ENCODE peak calls at places on chromosome 12, in six cellular contexts. G is uterus, L is fibroblast of mammary gland, J is left ventricle myocardium inferior, H is GM20000, T is foreskin fibroblast. N is an unnamed sample.

GRCh38 chr12:49345048-49345839 is 1.4 kb upstream of the DNAJC22 start:
- DNase-seq in G (no peak), L (no peak), J (no peak), H (peak; percentile 81), T (no peak), N (peak; percentile 72)

GRCh38 chr12:15152456-15152855 is 68.8 kb downstream of the RERG start:
- DNase-seq in G (no peak), L (peak; percentile 41), J (no peak), H (no peak), T (peak; percentile 49), N (no peak)

GRCh38 chr12:118714051-118714460 is 267.3 kb upstream of the SRRM4 start:
- DNase-seq in G (no peak), L (no peak), J (no peak), H (peak; percentile 60), T (no peak), N (peak; percentile 51)

GRCh38 chr12:93502802-93503623 is 35.7 kb downstream of the MRPL42 start:
- DNase-seq in G (peak; percentile 36), L (peak; percentile 55), J (no peak), H (peak; percentile 18), T (peak; percentile 66), N (no peak)

GRCh38 chr12:38921025-38921677 is 15.8 kb upstream of the CPNE8 start:
- DNase-seq in G (no peak), L (peak; percentile 72), J (peak; percentile 22), H (peak; percentile 42), T (peak; percentile 8), N (peak; percentile 23)

GRCh38 chr12:45379261-45379660 is 163.4 kb downstream of the ANO6 start:
- DNase-seq in G (no peak), L (peak; percentile 60), J (no peak), H (no peak), T (peak; percentile 61), N (no peak)

GRCh38 chr12:111409403-111410228 is 3.9 kb downstream of the SH2B3 start:
- DNase-seq in G (peak; percentile 47), L (peak; percentile 79), J (peak; percentile 78), H (no peak), T (peak; percentile 91), N (no peak)

GRCh38 chr12:51424094-51424661 is 453 bp upstream of the SLC4A8 start:
- DNase-seq in G (no peak), L (peak; percentile 4), J (no peak), H (no peak), T (peak; percentile 28), N (no peak)

GRCh38 chr12:107642240-107642639 is 43.4 kb upstream of the PWP1 start:
- DNase-seq in G (no peak), L (no peak), J (no peak), H (no peak), T (no peak), N (no peak)

GRCh38 chr12:59595097-59595496 is 732 bp upstream of the SLC16A7 start:
- DNase-seq in G (no peak), L (no peak), J (no peak), H (peak; percentile 6), T (no peak), N (no peak)

GRCh38 chr12:96520767-96521166 is 31.4 kb downstream of the CFAP54 start:
- DNase-seq in G (no peak), L (no peak), J (no peak), H (no peak), T (peak; percentile 23), N (no peak)

GRCh38 chr12:27177716-27178115 is 66.4 kb upstream of the STK38L start:
- DNase-seq in G (no peak), L (peak; percentile 85), J (no peak), H (no peak), T (peak; percentile 75), N (no peak)

DNA sequence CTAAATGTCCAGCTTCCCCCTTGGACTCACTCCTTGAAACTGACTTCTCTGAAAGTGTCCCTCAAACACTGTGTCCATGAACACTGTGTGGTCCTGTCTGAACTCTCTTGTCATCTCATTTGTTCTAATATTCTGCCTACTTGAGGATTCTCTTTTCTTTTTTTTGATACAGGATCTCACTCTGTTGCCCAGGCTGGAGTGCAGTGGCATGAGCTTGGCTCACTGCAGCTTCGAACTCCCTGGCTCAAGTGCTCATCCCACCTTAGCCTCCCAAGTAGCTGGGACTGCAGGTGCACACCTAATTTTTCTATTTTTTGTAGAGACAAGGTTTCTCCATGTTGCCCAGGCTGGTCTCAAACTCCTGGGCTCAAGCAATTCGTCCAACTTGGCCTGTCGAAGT is 4.9 kb upstream of the HEBP1 start:
- DNase-seq in G (no peak), L (no peak), J (no peak), H (no peak), T (no peak), N (no peak)
- TF ChIP-seq CTCF in G (no peak), L (no peak), J (no peak), H (no peak), T (no peak), N (no peak)

DNA sequence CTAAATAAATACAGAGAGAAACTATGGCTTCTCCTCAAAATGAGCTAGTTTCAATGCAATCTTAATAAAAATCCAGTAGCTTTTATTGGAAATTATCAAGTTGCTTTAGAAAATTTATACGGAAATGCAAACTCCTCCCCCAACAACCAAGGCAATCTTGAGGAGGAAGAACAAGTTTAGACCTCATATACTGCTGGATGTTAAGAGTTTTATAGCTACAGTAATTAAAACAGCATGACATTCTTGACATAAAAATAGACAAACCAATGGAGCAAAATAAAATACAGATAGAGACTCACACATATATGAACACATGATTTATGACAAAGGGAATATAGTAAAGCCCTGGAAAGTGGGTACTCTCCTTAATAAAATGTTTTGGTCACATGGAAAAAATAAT is 368.7 kb downstream of the C12orf75 start:
- DNase-seq in G (no peak), L (no peak), J (no peak), H (no peak), T (no peak), N (no peak)
- TF ChIP-seq CTCF in G (no peak), L (no peak), J (no peak), H (no peak), T (no peak), N (no peak)

GRCh38 chr12:109612975-109613502 is 39.4 kb downstream of the MVK start:
- DNase-seq in G (no peak), L (peak; percentile 20), J (no peak), H (no peak), T (peak; percentile 17), N (no peak)
- TF ChIP-seq CTCF in G (no peak), L (peak; percentile 36), J (peak; percentile 22), H (no peak), T (peak; percentile 31), N (no peak)

GRCh38 chr12:90690120-90690519 is 264.9 kb downstream of the CCER1 start:
- DNase-seq in G (no peak), L (no peak), J (no peak), H (no peak), T (no peak), N (no peak)
- TF ChIP-seq CTCF in G (no peak), L (no peak), J (no peak), H (no peak), T (no peak), N (no peak)